ENCODE peak calls at places on chromosomes 11 and 22, in nine cellular contexts. D, Y, P, X, Z, K, N, I and U are unnamed samples.

GRCh38 chr11:68979931-68980775 is 633 bp downstream of the MRGPRD start:
- DNase-seq in D (peak), Y (no peak), P (no peak), X (no peak), Z (peak), K (no peak), N (no peak), I (no peak), U (no peak)

GRCh38 chr22:19356708-19357269 is 65.3 kb upstream of the CLTCL1 start:
- DNase-seq in D (no peak), Y (no peak), P (no peak), X (no peak), Z (no peak), K (no peak), N (no peak), I (no peak), U (no peak)

GRCh38 chr22:32200752-32201151 is 4.1 kb downstream of the RFPL2 start:
- DNase-seq in D (no peak), Y (no peak), P (no peak), X (no peak), Z (no peak), K (no peak), N (no peak), I (peak), U (no peak)

GRCh38 chr11:96103102-96103501 is 179.2 kb upstream of the MTMR2 start:
- DNase-seq in D (no peak), Y (no peak), P (no peak), X (no peak), Z (no peak), K (no peak), N (no peak), I (no peak), U (no peak)

GRCh38 chr22:24187731-24188644 is 6.7 kb downstream of the SUSD2 start:
- DNase-seq in D (no peak), Y (no peak), P (no peak), X (no peak), Z (no peak), K (no peak), N (no peak), I (no peak), U (no peak)

GRCh38 chr11:116515666-116516184 is 257.1 kb downstream of the BUD13 start:
- DNase-seq in D (no peak), Y (no peak), P (no peak), X (no peak), Z (no peak), K (peak), N (no peak), I (no peak), U (no peak)

GRCh38 chr11:65900125-65900898 is at the start of gene FOSL1:
- DNase-seq in D (peak), Y (no peak), P (peak), X (peak), Z (peak), K (peak), N (peak), I (peak), U (peak)

GRCh38 chr11:47923667-47924066 is 56.7 kb upstream of the PTPRJ start:
- DNase-seq in D (peak), Y (no peak), P (no peak), X (no peak), Z (peak), K (no peak), N (no peak), I (no peak), U (no peak)

GRCh38 chr11:74672332-74672955 is 58.8 kb downstream of the CHRDL2 start:
- DNase-seq in D (no peak), Y (no peak), P (no peak), X (no peak), Z (no peak), K (no peak), N (no peak), I (no peak), U (no peak)

GRCh38 chr11:113593698-113594308 is 112.3 kb downstream of the TMPRSS5 start:
- DNase-seq in D (no peak), Y (no peak), P (no peak), X (no peak), Z (no peak), K (no peak), N (no peak), I (no peak), U (no peak)

GRCh38 chr11:13119361-13119760 is 110.2 kb downstream of the RASSF10 start:
- DNase-seq in D (no peak), Y (no peak), P (no peak), X (no peak), Z (no peak), K (no peak), N (no peak), I (no peak), U (no peak)

GRCh38 chr22:34645375-34645774 is 420.6 kb upstream of the ISX start:
- DNase-seq in D (no peak), Y (no peak), P (no peak), X (no peak), Z (no peak), K (peak), N (no peak), I (no peak), U (peak)

GRCh38 chr22:36743591-36744412 is 32.1 kb downstream of the IFT27 start:
- DNase-seq in D (no peak), Y (no peak), P (no peak), X (no peak), Z (no peak), K (no peak), N (no peak), I (no peak), U (no peak)

GRCh38 chr11:125245299-125245698 is 80.7 kb downstream of the PKNOX2 start:
- DNase-seq in D (no peak), Y (no peak), P (no peak), X (peak), Z (no peak), K (no peak), N (no peak), I (no peak), U (no peak)

GRCh38 chr11:9525116-9525515 is 48.4 kb upstream of the WEE1 start:
- DNase-seq in D (no peak), Y (no peak), P (no peak), X (no peak), Z (no peak), K (no peak), N (no peak), I (no peak), U (no peak)

GRCh38 chr11:4979021-4979420 is 15.6 kb upstream of the OR51L1 start:
- DNase-seq in D (no peak), Y (no peak), P (no peak), X (no peak), Z (no peak), K (no peak), N (no peak), I (no peak), U (no peak)

GRCh38 chr11:70577258-70577603 is 178.9 kb downstream of the CTTN start:
- DNase-seq in D (no peak), Y (no peak), P (no peak), X (no peak), Z (no peak), K (no peak), N (no peak), I (no peak), U (no peak)

GRCh38 chr22:26502688-26503561 is 9.3 kb downstream of the TFIP11 start:
- DNase-seq in D (peak), Y (no peak), P (peak), X (no peak), Z (no peak), K (peak), N (peak), I (peak), U (peak)

GRCh38 chr22:31944700-31945477 is 554 bp downstream of the YWHAH start:
- DNase-seq in D (peak), Y (no peak), P (peak), X (peak), Z (peak), K (peak), N (peak), I (peak), U (no peak)

GRCh38 chr11:250740-251299 is 14.0 kb downstream of the PSMD13 start:
- DNase-seq in D (peak), Y (no peak), P (peak), X (no peak), Z (peak), K (peak), N (peak), I (peak), U (peak)

GRCh38 chr11:124071622-124071948 is 30.5 kb upstream of the OR10G7 start:
- DNase-seq in D (no peak), Y (no peak), P (no peak), X (no peak), Z (no peak), K (no peak), N (no peak), I (no peak), U (no peak)

GRCh38 chr11:64231536-64231935 is 1.2 kb downstream of the DNAJC4 start:
- DNase-seq in D (no peak), Y (no peak), P (no peak), X (no peak), Z (no peak), K (no peak), N (no peak), I (no peak), U (no peak)

GRCh38 chr22:17540481-17540880 is 22.8 kb upstream of the SLC25A18 start:
- DNase-seq in D (no peak), Y (no peak), P (peak), X (no peak), Z (no peak), K (no peak), N (no peak), I (peak), U (no peak)

GRCh38 chr11:31834237-31834636 is 23.1 kb upstream of the PAX6 start:
- DNase-seq in D (no peak), Y (no peak), P (no peak), X (no peak), Z (no peak), K (no peak), N (no peak), I (no peak), U (no peak)

GRCh38 chr11:70861534-70861933 is 390.8 kb downstream of the SHANK2 start:
- DNase-seq in D (no peak), Y (no peak), P (no peak), X (no peak), Z (no peak), K (no peak), N (no peak), I (no peak), U (no peak)